ENCODE peak calls at places on chromosomes 2 and 18, in six cellular contexts. One of them, this sample, is unnamed.

GRCh38 chr2:109209412-109209811 is 80.4 kb downstream of the SH3RF3 start:
- DNase-seq in trophoblast cell: no peak
- DNase-seq in neuronal stem cell: no peak
- DNase-seq in mesenchymal stem cell: peak
- DNase-seq in IMR-90: peak
- DNase-seq in H1: no peak
- DNase-seq in this sample: no peak

GRCh38 chr2:33136570-33136969 is 189.8 kb downstream of the LTBP1 start:
- DNase-seq in mesenchymal stem cell: no peak
- DNase-seq in trophoblast cell: no peak
- DNase-seq in neuronal stem cell: no peak
- DNase-seq in H1: no peak
- DNase-seq in IMR-90: peak
- DNase-seq in this sample: no peak

GRCh38 chr2:174967086-174967485 is 38.1 kb downstream of the CHN1 start:
- DNase-seq in neuronal stem cell: no peak
- DNase-seq in mesenchymal stem cell: no peak
- DNase-seq in H1: no peak
- DNase-seq in trophoblast cell: no peak
- DNase-seq in IMR-90: no peak
- DNase-seq in this sample: no peak

GRCh38 chr2:70098032-70098431 is 10.8 kb downstream of the PCBP1 start:
- DNase-seq in mesenchymal stem cell: no peak
- DNase-seq in IMR-90: no peak
- DNase-seq in neuronal stem cell: no peak
- DNase-seq in trophoblast cell: no peak
- DNase-seq in H1: no peak
- DNase-seq in this sample: no peak

GRCh38 chr2:240245706-240246105 is 105.2 kb upstream of the OTOS start:
- DNase-seq in trophoblast cell: peak
- DNase-seq in mesenchymal stem cell: peak
- DNase-seq in neuronal stem cell: no peak
- DNase-seq in H1: no peak
- DNase-seq in IMR-90: peak
- DNase-seq in this sample: peak

GRCh38 chr2:72794572-72794971 is 31.3 kb downstream of the EXOC6B start:
- DNase-seq in trophoblast cell: no peak
- DNase-seq in neuronal stem cell: no peak
- DNase-seq in mesenchymal stem cell: no peak
- DNase-seq in H1: no peak
- DNase-seq in IMR-90: peak
- DNase-seq in this sample: no peak

GRCh38 chr18:12699747-12700146 is 2.8 kb downstream of the CEP76 start:
- DNase-seq in IMR-90: no peak
- DNase-seq in trophoblast cell: no peak
- DNase-seq in H1: no peak
- DNase-seq in mesenchymal stem cell: no peak
- DNase-seq in neuronal stem cell: no peak
- DNase-seq in this sample: no peak

GRCh38 chr2:85325466-85325811 is 2.4 kb downstream of the TGOLN2 start:
- DNase-seq in mesenchymal stem cell: no peak
- DNase-seq in IMR-90: no peak
- DNase-seq in trophoblast cell: no peak
- DNase-seq in H1: no peak
- DNase-seq in neuronal stem cell: no peak
- DNase-seq in this sample: no peak

GRCh38 chr2:234249873-234250272 is 199.4 kb downstream of the SPP2 start:
- DNase-seq in mesenchymal stem cell: no peak
- DNase-seq in neuronal stem cell: no peak
- DNase-seq in H1: no peak
- DNase-seq in trophoblast cell: peak
- DNase-seq in IMR-90: peak
- DNase-seq in this sample: no peak

GRCh38 chr2:100831831-100832230 is 11.9 kb downstream of the NPAS2 start:
- DNase-seq in neuronal stem cell: no peak
- DNase-seq in IMR-90: no peak
- DNase-seq in mesenchymal stem cell: no peak
- DNase-seq in trophoblast cell: no peak
- DNase-seq in H1: no peak
- DNase-seq in this sample: no peak

GRCh38 chr2:218032336-218033171 is 29.8 kb upstream of the TNS1 start:
- DNase-seq in IMR-90: no peak
- DNase-seq in neuronal stem cell: no peak
- DNase-seq in H1: no peak
- DNase-seq in mesenchymal stem cell: no peak
- DNase-seq in trophoblast cell: no peak
- DNase-seq in this sample: no peak

GRCh38 chr2:120316528-120317179 is 29.3 kb upstream of the INHBB start:
- DNase-seq in neuronal stem cell: no peak
- DNase-seq in H1: no peak
- DNase-seq in trophoblast cell: no peak
- DNase-seq in IMR-90: no peak
- DNase-seq in mesenchymal stem cell: no peak
- DNase-seq in this sample: no peak

GRCh38 chr2:176269319-176270099 is at the start of gene MTX2:
- DNase-seq in neuronal stem cell: peak
- DNase-seq in trophoblast cell: peak
- DNase-seq in H1: peak
- DNase-seq in IMR-90: peak
- DNase-seq in mesenchymal stem cell: peak
- DNase-seq in this sample: peak

GRCh38 chr2:152762202-152762601 is 43.8 kb downstream of the ARL6IP6 start:
- DNase-seq in neuronal stem cell: peak
- DNase-seq in mesenchymal stem cell: peak
- DNase-seq in trophoblast cell: peak
- DNase-seq in H1: peak
- DNase-seq in IMR-90: peak
- DNase-seq in this sample: no peak

GRCh38 chr2:190804182-190804795 is 76.3 kb upstream of the GLS start:
- DNase-seq in neuronal stem cell: peak
- DNase-seq in IMR-90: peak
- DNase-seq in mesenchymal stem cell: peak
- DNase-seq in trophoblast cell: no peak
- DNase-seq in H1: no peak
- DNase-seq in this sample: no peak

GRCh38 chr2:156401863-156402262 is 34.3 kb upstream of the GPD2 start:
- DNase-seq in neuronal stem cell: no peak
- DNase-seq in H1: no peak
- DNase-seq in trophoblast cell: no peak
- DNase-seq in IMR-90: no peak
- DNase-seq in mesenchymal stem cell: no peak
- DNase-seq in this sample: no peak

GRCh38 chr2:165067958-165068612 is 112.8 kb upstream of the SLC38A11 start:
- DNase-seq in trophoblast cell: peak
- DNase-seq in H1: peak
- DNase-seq in mesenchymal stem cell: peak
- DNase-seq in IMR-90: peak
- DNase-seq in neuronal stem cell: peak
- DNase-seq in this sample: peak

GRCh38 chr2:122539920-122540319 is 784.5 kb downstream of the TSN start:
- DNase-seq in trophoblast cell: no peak
- DNase-seq in mesenchymal stem cell: no peak
- DNase-seq in IMR-90: no peak
- DNase-seq in neuronal stem cell: no peak
- DNase-seq in H1: no peak
- DNase-seq in this sample: no peak

GRCh38 chr18:38539373-38539772 is 973.8 kb upstream of the CELF4 start:
- DNase-seq in H1: no peak
- DNase-seq in mesenchymal stem cell: no peak
- DNase-seq in neuronal stem cell: peak
- DNase-seq in IMR-90: no peak
- DNase-seq in trophoblast cell: no peak
- DNase-seq in this sample: no peak

GRCh38 chr18:66150650-66151049 is 399.8 kb downstream of the CDH7 start:
- DNase-seq in H1: no peak
- DNase-seq in IMR-90: no peak
- DNase-seq in trophoblast cell: no peak
- DNase-seq in neuronal stem cell: no peak
- DNase-seq in mesenchymal stem cell: no peak
- DNase-seq in this sample: no peak
- H4K91ac ChIP-seq in H1: no peak
- H4K91ac ChIP-seq in IMR-90: no peak
- H4K91ac ChIP-seq in trophoblast cell: no peak
- H4K91ac ChIP-seq in neuronal stem cell: no peak
- H4K91ac ChIP-seq in mesenchymal stem cell: no peak
- H4K91ac ChIP-seq in this sample: no peak

GRCh38 chr2:236942554-236942953 is 143.1 kb upstream of the COPS8 start:
- DNase-seq in neuronal stem cell: no peak
- DNase-seq in H1: no peak
- DNase-seq in IMR-90: no peak
- DNase-seq in mesenchymal stem cell: no peak
- DNase-seq in trophoblast cell: no peak
- DNase-seq in this sample: no peak
- H2BK5ac ChIP-seq in neuronal stem cell: no peak
- H2BK5ac ChIP-seq in H1: no peak
- H2BK5ac ChIP-seq in IMR-90: no peak
- H2BK5ac ChIP-seq in mesenchymal stem cell: no peak
- H2BK5ac ChIP-seq in trophoblast cell: no peak
- H2BK5ac ChIP-seq in this sample: no peak

DNA sequence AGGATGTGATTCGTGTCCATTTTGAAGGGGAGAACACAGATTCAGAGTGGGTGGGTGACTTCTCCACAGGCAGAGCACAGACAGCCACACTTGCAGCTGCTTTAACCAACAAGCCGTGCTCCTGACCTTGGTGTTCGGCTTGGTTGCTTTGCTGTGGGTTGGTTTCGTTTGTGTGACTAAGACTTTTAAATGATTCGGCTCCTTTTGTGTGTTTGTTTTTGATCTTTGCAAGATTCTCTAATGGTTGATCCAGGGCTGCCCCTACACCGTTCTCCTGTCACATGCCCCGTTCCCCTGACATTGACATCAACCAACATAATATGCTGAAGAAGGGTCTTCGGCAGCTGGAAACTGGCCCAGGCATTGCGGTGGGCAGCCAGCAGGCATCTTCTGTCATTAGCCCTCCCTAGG is 95.9 kb upstream of the MBOAT2 start:
- DNase-seq in mesenchymal stem cell: peak
- DNase-seq in neuronal stem cell: no peak
- DNase-seq in trophoblast cell: no peak
- DNase-seq in IMR-90: peak
- DNase-seq in H1: no peak
- DNase-seq in this sample: no peak
- H4K91ac ChIP-seq in mesenchymal stem cell: peak
- H4K91ac ChIP-seq in neuronal stem cell: no peak
- H4K91ac ChIP-seq in trophoblast cell: no peak
- H4K91ac ChIP-seq in IMR-90: peak
- H4K91ac ChIP-seq in H1: no peak
- H4K91ac ChIP-seq in this sample: no peak

GRCh38 chr2:44168684-44169154 is at the start of gene PPM1B:
- DNase-seq in H1: peak
- DNase-seq in neuronal stem cell: no peak
- DNase-seq in mesenchymal stem cell: no peak
- DNase-seq in trophoblast cell: no peak
- DNase-seq in IMR-90: no peak
- DNase-seq in this sample: no peak

GRCh38 chr2:44171018-44171417 is 2.3 kb downstream of the PPM1B start:
- DNase-seq in mesenchymal stem cell: peak
- DNase-seq in H1: no peak
- DNase-seq in trophoblast cell: peak
- DNase-seq in IMR-90: peak
- DNase-seq in neuronal stem cell: no peak
- DNase-seq in this sample: no peak

GRCh38 chr2:44170337-44170736 is 1.7 kb downstream of the PPM1B start:
- DNase-seq in mesenchymal stem cell: peak
- DNase-seq in H1: no peak
- DNase-seq in trophoblast cell: peak
- DNase-seq in neuronal stem cell: no peak
- DNase-seq in IMR-90: peak
- DNase-seq in this sample: no peak

GRCh38 chr2:44169155-44169898 is 652 bp downstream of the PPM1B start:
- DNase-seq in neuronal stem cell: peak
- DNase-seq in H1: no peak
- DNase-seq in IMR-90: peak
- DNase-seq in mesenchymal stem cell: peak
- DNase-seq in trophoblast cell: peak
- DNase-seq in this sample: no peak

DNA sequence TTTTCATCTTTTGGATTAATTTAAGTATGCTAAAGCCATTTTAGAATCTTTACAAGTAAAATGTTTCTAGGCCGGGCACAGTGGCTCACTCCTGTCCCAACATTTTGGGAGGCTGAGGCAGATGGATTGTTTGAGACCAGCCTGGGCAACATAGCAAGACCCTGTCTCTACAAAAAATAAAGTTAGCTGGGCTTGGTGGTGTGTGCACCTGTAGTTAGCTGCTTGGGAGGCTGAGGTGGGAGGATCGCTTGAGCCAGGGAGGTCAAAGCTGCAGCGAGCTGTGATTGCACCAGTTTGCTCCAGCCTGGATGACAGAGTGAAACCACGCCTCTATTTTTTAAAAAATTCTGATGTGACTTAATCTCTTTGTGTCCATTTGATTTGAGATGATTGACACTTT is 3.9 kb downstream of the PPM1B start:
- DNase-seq in IMR-90: no peak
- DNase-seq in trophoblast cell: no peak
- DNase-seq in H1: no peak
- DNase-seq in neuronal stem cell: no peak
- DNase-seq in mesenchymal stem cell: no peak
- DNase-seq in this sample: no peak
- H2BK5ac ChIP-seq in IMR-90: no peak
- H2BK5ac ChIP-seq in trophoblast cell: no peak
- H2BK5ac ChIP-seq in H1: no peak
- H2BK5ac ChIP-seq in neuronal stem cell: no peak
- H2BK5ac ChIP-seq in mesenchymal stem cell: no peak
- H2BK5ac ChIP-seq in this sample: no peak

GRCh38 chr2:216017365-216017764 is 4.0 kb upstream of the MREG start:
- DNase-seq in H1: no peak
- DNase-seq in IMR-90: peak
- DNase-seq in mesenchymal stem cell: peak
- DNase-seq in neuronal stem cell: no peak
- DNase-seq in trophoblast cell: peak
- DNase-seq in this sample: no peak

GRCh38 chr2:216018709-216019108 is 5.4 kb upstream of the MREG start:
- DNase-seq in H1: no peak
- DNase-seq in trophoblast cell: no peak
- DNase-seq in neuronal stem cell: no peak
- DNase-seq in IMR-90: no peak
- DNase-seq in mesenchymal stem cell: no peak
- DNase-seq in this sample: no peak

GRCh38 chr2:216021768-216022167 is 8.4 kb upstream of the MREG start:
- DNase-seq in trophoblast cell: no peak
- DNase-seq in H1: no peak
- DNase-seq in neuronal stem cell: no peak
- DNase-seq in mesenchymal stem cell: no peak
- DNase-seq in IMR-90: no peak
- DNase-seq in this sample: no peak

GRCh38 chr2:216024779-216025178 is 11.4 kb upstream of the MREG start:
- DNase-seq in IMR-90: no peak
- DNase-seq in neuronal stem cell: no peak
- DNase-seq in trophoblast cell: no peak
- DNase-seq in H1: no peak
- DNase-seq in mesenchymal stem cell: no peak
- DNase-seq in this sample: no peak

GRCh38 chr2:216023055-216023648 is 9.8 kb upstream of the MREG start:
- DNase-seq in H1: peak
- DNase-seq in trophoblast cell: peak
- DNase-seq in neuronal stem cell: no peak
- DNase-seq in mesenchymal stem cell: peak
- DNase-seq in IMR-90: peak
- DNase-seq in this sample: peak
- H4K91ac ChIP-seq in H1: no peak
- H4K91ac ChIP-seq in trophoblast cell: no peak
- H4K91ac ChIP-seq in neuronal stem cell: no peak
- H4K91ac ChIP-seq in mesenchymal stem cell: no peak
- H4K91ac ChIP-seq in IMR-90: no peak
- H4K91ac ChIP-seq in this sample: no peak

GRCh38 chr2:46446871-46447568 is 32.3 kb upstream of the TMEM247 start:
- DNase-seq in mesenchymal stem cell: peak
- DNase-seq in IMR-90: peak
- DNase-seq in neuronal stem cell: no peak
- DNase-seq in H1: no peak
- DNase-seq in trophoblast cell: no peak
- DNase-seq in this sample: no peak
- H2BK5ac ChIP-seq in mesenchymal stem cell: no peak
- H2BK5ac ChIP-seq in IMR-90: peak
- H2BK5ac ChIP-seq in neuronal stem cell: no peak
- H2BK5ac ChIP-seq in H1: no peak
- H2BK5ac ChIP-seq in trophoblast cell: no peak
- H2BK5ac ChIP-seq in this sample: no peak